ENCODE peak calls at places on chromosomes 11 and 22, in ten cellular contexts. A, S, J, N, C, M, O, L, F and E are unnamed samples.

GRCh38 chr11:1197431-1197885 is 25.4 kb upstream of the MUC5B start:
- DNase-seq in C (peak; percentile 14), A (peak; percentile 5), F (peak; percentile 20), N (peak; percentile 1), J (no peak), S (peak; percentile 51), O (no peak), M (no peak), L (peak; percentile 25), E (no peak)

GRCh38 chr22:49972163-49973017 is 11.8 kb downstream of the PIM3 start:
- DNase-seq in L (peak; percentile 42), S (peak; percentile 81), F (peak; percentile 31), N (no peak), O (peak; percentile 34), A (no peak), C (peak; percentile 48), J (no peak), M (no peak), E (peak; percentile 13)

GRCh38 chr11:91396243-91397133 is 828.1 kb upstream of the FAT3 start:
- DNase-seq in O (no peak), M (no peak), F (no peak), L (no peak), J (no peak), C (no peak), A (no peak), N (no peak), S (no peak), E (no peak)

GRCh38 chr11:16337421-16338213 is 18.7 kb downstream of the SOX6 start:
- DNase-seq in S (no peak), M (no peak), N (peak; percentile 84), C (no peak), J (no peak), F (no peak), O (no peak), A (no peak), L (no peak), E (no peak)

GRCh38 chr22:46077669-46078099 is 72.6 kb upstream of the PPARA start:
- DNase-seq in J (no peak), L (peak; percentile 25), M (no peak), N (no peak), A (peak; percentile 8), O (no peak), F (peak; percentile 25), C (no peak), S (peak; percentile 43), E (no peak)

GRCh38 chr11:2700415-2701211 is 819 bp upstream of the KCNQ1OT1 start:
- DNase-seq in J (peak; percentile 74), N (peak; percentile 75), L (peak; percentile 64), C (peak; percentile 79), M (no peak), O (peak; percentile 44), F (peak; percentile 75), A (peak; percentile 80), S (peak; percentile 90), E (peak; percentile 42)

GRCh38 chr11:82994615-82995014 is 77.1 kb downstream of the RAB30 start:
- DNase-seq in J (no peak), L (no peak), C (no peak), M (no peak), N (no peak), F (no peak), A (no peak), S (no peak), O (no peak), E (no peak)

GRCh38 chr11:74492084-74492483 is 1.4 kb downstream of the LIPT2 start:
- DNase-seq in J (peak; percentile 2), N (no peak), M (no peak), L (no peak), C (no peak), F (no peak), A (no peak), S (peak; percentile 78), O (no peak), E (no peak)

GRCh38 chr11:106533046-106533445 is 455.6 kb downstream of the AASDHPPT start:
- DNase-seq in A (no peak), F (no peak), C (no peak), L (no peak), O (no peak), M (no peak), S (no peak), J (no peak), N (no peak), E (no peak)

GRCh38 chr11:118448294-118448693 is 12.0 kb downstream of the KMT2A start:
- DNase-seq in J (no peak), O (no peak), M (no peak), A (no peak), S (no peak), L (no peak), F (no peak), N (no peak), C (no peak), E (no peak)

GRCh38 chr11:8332196-8332595 is 68.5 kb upstream of the LMO1 start:
- DNase-seq in A (no peak), M (no peak), J (no peak), C (no peak), O (no peak), S (no peak), L (no peak), N (no peak), F (peak; percentile 30), E (no peak)

DNA sequence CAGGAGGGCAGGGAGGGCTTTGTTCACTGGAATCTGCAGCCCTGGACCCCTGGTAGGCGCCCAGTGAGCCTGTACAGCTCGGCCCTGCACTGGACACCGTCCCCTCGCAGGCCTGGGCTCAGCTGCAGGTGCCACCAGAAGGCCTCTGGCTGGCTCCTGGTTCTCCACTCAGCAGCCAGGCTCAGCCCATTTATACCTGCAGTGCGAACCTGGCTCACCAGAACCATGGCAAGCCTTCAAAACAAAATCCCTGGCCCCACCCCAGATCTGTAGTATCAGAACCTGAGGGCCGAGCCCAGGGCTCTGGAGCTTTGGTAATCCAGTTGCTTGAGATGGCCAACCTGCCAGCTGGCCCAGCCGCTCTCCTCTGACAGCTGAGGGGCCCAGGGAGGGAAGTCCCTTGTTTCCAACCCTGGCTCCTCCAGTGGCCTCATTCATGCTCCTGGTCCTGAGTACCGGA is 870 bp upstream of the FREY1 start:
- DNase-seq in J (no peak), F (no peak), C (no peak), O (no peak), L (peak; percentile 55), A (no peak), N (no peak), S (no peak), M (no peak), E (no peak)
- TF ChIP-seq POLR2AphosphoS5 in J (no peak), F (no peak), C (peak; percentile 9), O (no peak), L (no peak), A (no peak), N (no peak), S (no peak), M (no peak), E (no peak)

GRCh38 chr11:64564947-64565889 is 25.8 kb upstream of the SLC22A12 start:
- DNase-seq in F (no peak), L (no peak), M (no peak), S (peak; percentile 62), C (peak; percentile 58), N (peak; percentile 33), J (peak; percentile 85), O (no peak), A (no peak), E (no peak)

GRCh38 chr11:64566042-64566914 is 24.7 kb upstream of the SLC22A12 start:
- DNase-seq in A (peak; percentile 65), J (peak; percentile 90), N (peak; percentile 77), F (peak; percentile 54), S (peak; percentile 75), O (peak; percentile 48), M (peak; percentile 92), L (peak; percentile 41), C (peak; percentile 90), E (peak; percentile 77)

GRCh38 chr11:64568584-64569140 is 22.4 kb upstream of the SLC22A12 start:
- DNase-seq in M (no peak), O (no peak), N (no peak), S (no peak), J (no peak), F (no peak), A (no peak), C (no peak), L (no peak), E (no peak)

GRCh38 chr11:64568041-64568571 is 22.9 kb upstream of the SLC22A12 start:
- DNase-seq in S (peak; percentile 62), L (no peak), M (no peak), J (peak; percentile 44), C (no peak), N (no peak), F (no peak), A (no peak), O (no peak), E (no peak)

GRCh38 chr11:64566915-64567882 is 23.8 kb upstream of the SLC22A12 start:
- DNase-seq in S (peak; percentile 71), A (no peak), M (no peak), F (no peak), O (peak; percentile 27), J (no peak), C (peak; percentile 82), N (no peak), L (no peak), E (no peak)
- H3K27ac ChIP-seq in S (peak overlapping the region; percentile 13), A (no peak overlapping the region), M (peak overlapping the region; percentile 37), F (no peak overlapping the region), O (peak overlapping the region; percentile 60), J (peak overlapping the region; percentile 5), C (peak overlapping the region; percentile 89), N (no peak overlapping the region), L (no peak overlapping the region), E (peak overlapping the region; percentile 24)

DNA sequence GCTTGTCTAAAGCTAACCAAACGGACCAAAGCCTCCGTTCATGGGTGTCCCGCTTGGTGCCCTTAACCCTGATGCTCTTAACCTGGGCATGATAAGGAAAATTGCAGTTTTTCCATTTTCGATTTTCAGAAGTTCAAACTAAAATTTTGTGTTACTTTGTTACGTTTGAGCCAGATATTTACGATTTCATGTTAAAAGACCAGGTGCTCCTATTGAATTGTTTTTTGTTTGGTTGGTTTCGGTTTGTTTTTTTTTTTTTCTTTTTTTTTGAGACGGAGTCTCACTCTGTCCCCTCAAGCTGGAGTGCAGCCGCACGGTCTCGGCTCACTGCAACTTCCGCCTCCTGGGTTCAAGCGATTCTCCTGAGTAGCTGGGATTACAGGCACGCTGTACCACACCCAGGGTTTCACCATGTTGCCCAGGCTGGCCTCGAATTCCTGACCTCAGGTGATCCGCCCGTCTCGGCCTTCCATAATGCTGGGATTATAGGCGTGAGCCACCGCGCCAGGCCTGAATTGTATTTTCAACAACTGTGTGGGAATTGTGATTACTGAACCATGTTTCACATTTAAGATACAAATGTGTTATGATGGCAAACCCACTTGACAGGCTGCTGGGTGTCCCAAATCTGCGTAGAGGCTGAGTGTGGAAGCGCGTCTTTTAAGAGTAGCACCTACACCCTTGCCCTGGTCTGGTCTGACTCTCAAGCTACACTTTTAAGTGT is 864 bp upstream of the USP28 start:
- DNase-seq in L (no peak), N (no peak), M (no peak), A (peak; percentile 12), C (no peak), S (peak; percentile 87), J (no peak), F (no peak), O (no peak), E (no peak)
- H3K27me3 ChIP-seq in L (no peaks in the 10 kb centered on the region), N (no peaks in the 10 kb centered on the region), M (no peaks in the 10 kb centered on the region), A (no peaks in the 10 kb centered on the region), C (no peaks in the 10 kb centered on the region), S (no peaks in the 10 kb centered on the region), J (no peaks in the 10 kb centered on the region), F (no peaks in the 10 kb centered on the region), O (no peaks in the 10 kb centered on the region), E (no peaks in the 10 kb centered on the region)

DNA sequence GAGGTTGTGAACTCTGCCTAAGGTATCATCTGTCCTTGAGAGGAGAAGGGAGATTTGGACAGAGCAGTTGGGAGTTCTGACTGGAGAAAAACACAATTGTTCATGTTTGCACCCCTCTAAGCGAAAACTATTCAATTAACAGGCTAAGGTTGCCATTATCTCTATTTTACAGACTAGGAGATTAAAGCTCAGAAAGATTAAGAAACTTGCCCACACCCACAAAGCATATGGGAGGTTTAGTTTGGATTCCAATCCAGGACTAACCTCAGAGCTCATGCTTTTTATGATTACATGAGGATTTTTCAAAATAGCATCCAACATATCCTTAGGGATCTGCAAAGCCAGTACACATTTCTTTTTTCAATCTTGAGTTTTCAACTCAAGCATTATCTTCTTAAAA is 22.0 kb downstream of the GAB2 start:
- DNase-seq in C (no peak), M (no peak), J (no peak), N (no peak), O (no peak), L (no peak), A (no peak), S (no peak), F (no peak), E (no peak)
- TF ChIP-seq POLR2AphosphoS5 in C (no peak), M (no peak), J (no peak), N (no peak), O (no peak), L (no peak), A (no peak), S (no peak), F (no peak), E (no peak)